ENCODE peak calls at places on chromosomes 16 and 17, in five cellular contexts. D is effector CD4-positive, alpha-beta T cell; O is fibroblast of villous mesenchyme; E is activated naive CD8-positive, alpha-beta T cell treated with anti-CD3 and anti-CD28 coated beads, Interleukin-2, amount 50 U/mL, for 24 hours; T is HEK293T. R is an unnamed sample.

GRCh38 chr16:54355251-54355650 is 68.7 kb upstream of the IRX3 start:
- DNase-seq in D (no peak), O (peak; percentile 73), E (no peak), T (no peak), R (no peak)

GRCh38 chr17:66540131-66540781 is 237.8 kb downstream of the PRKCA start:
- DNase-seq in D (no peak), O (peak; percentile 81), E (no peak), T (no peak), R (no peak)

GRCh38 chr17:7289256-7290032 is 5.0 kb downstream of the YBX2 start:
- DNase-seq in D (no peak), O (no peak), E (no peak), T (no peak), R (no peak)

GRCh38 chr16:78321611-78322010 is 222.2 kb downstream of the WWOX start:
- DNase-seq in D (no peak), O (no peak), E (no peak), T (no peak), R (no peak)

GRCh38 chr17:50808413-50808812 is 27.0 kb upstream of the WFIKKN2 start:
- DNase-seq in D (no peak), O (no peak), E (no peak), T (no peak), R (peak; percentile 14)

GRCh38 chr16:86142801-86143236 is 243.9 kb downstream of the IRF8 start:
- DNase-seq in D (no peak), O (no peak), E (no peak), T (no peak), R (no peak)

GRCh38 chr17:77501751-77502625 is 361.2 kb downstream of the SEC14L1 start:
- DNase-seq in D (no peak), O (no peak), E (no peak), T (no peak), R (no peak)

GRCh38 chr17:80678621-80679020 is 134.0 kb downstream of the RPTOR start:
- DNase-seq in D (peak; percentile 17), O (peak; percentile 77), E (peak; percentile 66), T (no peak), R (no peak)

GRCh38 chr16:2086812-2087425 is 39.1 kb downstream of the TSC2 start:
- DNase-seq in D (no peak), O (no peak), E (no peak), T (no peak), R (no peak)

GRCh38 chr17:17784599-17785264 is 52.1 kb downstream of the SREBF1 start:
- DNase-seq in D (no peak), O (no peak), E (peak; percentile 28), T (peak; percentile 48), R (no peak)

GRCh38 chr16:48236286-48236685 is 7.8 kb upstream of the LONP2 start:
- DNase-seq in D (no peak), O (no peak), E (no peak), T (no peak), R (no peak)

GRCh38 chr17:2393954-2394749 is 6.7 kb downstream of the MNT start:
- DNase-seq in D (no peak), O (no peak), E (peak; percentile 23), T (no peak), R (no peak)

GRCh38 chr16:85634747-85635544 is 21.8 kb downstream of the GSE1 start:
- DNase-seq in D (no peak), O (no peak), E (no peak), T (no peak), R (no peak)

GRCh38 chr17:59355695-59356323 is 24.4 kb downstream of the YPEL2 start:
- DNase-seq in D (no peak), O (no peak), E (no peak), T (no peak), R (no peak)

GRCh38 chr17:55743103-55743679 is 7.7 kb upstream of the PCTP start:
- DNase-seq in D (no peak), O (no peak), E (no peak), T (no peak), R (no peak)

GRCh38 chr17:64306850-64307463 is 43.9 kb upstream of the TEX2 start:
- DNase-seq in D (peak; percentile 60), O (peak; percentile 78), E (peak; percentile 71), T (peak; percentile 70), R (peak; percentile 59)